ENCODE peak calls at places on chromosomes 11 and 22, in five cellular contexts. L, Q, P, V and M are unnamed samples.

GRCh38 chr11:19868871-19869270 is 156.2 kb downstream of the NAV2 start:
- DNase-seq in L (no peak), Q (no peak), P (no peak), V (no peak), M (no peak)

GRCh38 chr22:43101306-43101705 is 9.2 kb upstream of the BIK start:
- DNase-seq in L (no peak), Q (no peak), P (peak; percentile 72), V (no peak), M (no peak)

GRCh38 chr11:92843455-92843854 is 126.0 kb upstream of the MTNR1B start:
- DNase-seq in L (no peak), Q (no peak), P (no peak), V (no peak), M (no peak)

GRCh38 chr11:2582436-2582931 is 117.3 kb downstream of the KCNQ1OT1 start:
- DNase-seq in L (peak; percentile 1), Q (no peak), P (peak; percentile 8), V (no peak), M (peak; percentile 10)

GRCh38 chr11:6992026-6992425 is 28.1 kb downstream of the ZNF214 start:
- DNase-seq in L (no peak), Q (peak; percentile 23), P (no peak), V (no peak), M (no peak)

GRCh38 chr11:70207531-70208131 is 4.5 kb downstream of the FADD start:
- DNase-seq in L (no peak), Q (no peak), P (no peak), V (no peak), M (no peak)

GRCh38 chr22:42270178-42270511 is 308 bp downstream of the TCF20 start:
- DNase-seq in L (peak; percentile 34), Q (no peak), P (no peak), V (peak; percentile 76), M (no peak)

GRCh38 chr11:2528301-2529050 is 83.7 kb downstream of the KCNQ1 start:
- DNase-seq in L (no peak), Q (no peak), P (peak; percentile 6), V (peak; percentile 38), M (peak; percentile 14)

GRCh38 chr11:80855975-80856524 is 1415.2 kb upstream of the TENM4 start:
- DNase-seq in L (no peak), Q (peak; percentile 72), P (no peak), V (no peak), M (no peak)

GRCh38 chr11:29312817-29313216 is 704.0 kb downstream of the KCNA4 start:
- DNase-seq in L (no peak), Q (peak; percentile 78), P (no peak), V (no peak), M (no peak)

GRCh38 chr11:80379620-80380278 is 938.9 kb upstream of the TENM4 start:
- DNase-seq in L (no peak), Q (no peak), P (no peak), V (no peak), M (no peak)

GRCh38 chr11:47495856-47496217 is 46.9 kb upstream of the RAPSN start:
- DNase-seq in L (no peak), Q (no peak), P (no peak), V (no peak), M (no peak)
- TF ChIP-seq CTCF in L (no peak), Q (no peak), P (no peak), V (no peak), M (no peak)

GRCh38 chr11:102007567-102008437 is 39.4 kb upstream of the CFAP300 start:
- DNase-seq in L (peak; percentile 8), Q (peak; percentile 63), P (no peak), V (peak; percentile 85), M (no peak)
- TF ChIP-seq CTCF in L (peak; percentile 59), Q (peak; percentile 34), P (peak; percentile 48), V (peak; percentile 53), M (peak; percentile 78)

DNA sequence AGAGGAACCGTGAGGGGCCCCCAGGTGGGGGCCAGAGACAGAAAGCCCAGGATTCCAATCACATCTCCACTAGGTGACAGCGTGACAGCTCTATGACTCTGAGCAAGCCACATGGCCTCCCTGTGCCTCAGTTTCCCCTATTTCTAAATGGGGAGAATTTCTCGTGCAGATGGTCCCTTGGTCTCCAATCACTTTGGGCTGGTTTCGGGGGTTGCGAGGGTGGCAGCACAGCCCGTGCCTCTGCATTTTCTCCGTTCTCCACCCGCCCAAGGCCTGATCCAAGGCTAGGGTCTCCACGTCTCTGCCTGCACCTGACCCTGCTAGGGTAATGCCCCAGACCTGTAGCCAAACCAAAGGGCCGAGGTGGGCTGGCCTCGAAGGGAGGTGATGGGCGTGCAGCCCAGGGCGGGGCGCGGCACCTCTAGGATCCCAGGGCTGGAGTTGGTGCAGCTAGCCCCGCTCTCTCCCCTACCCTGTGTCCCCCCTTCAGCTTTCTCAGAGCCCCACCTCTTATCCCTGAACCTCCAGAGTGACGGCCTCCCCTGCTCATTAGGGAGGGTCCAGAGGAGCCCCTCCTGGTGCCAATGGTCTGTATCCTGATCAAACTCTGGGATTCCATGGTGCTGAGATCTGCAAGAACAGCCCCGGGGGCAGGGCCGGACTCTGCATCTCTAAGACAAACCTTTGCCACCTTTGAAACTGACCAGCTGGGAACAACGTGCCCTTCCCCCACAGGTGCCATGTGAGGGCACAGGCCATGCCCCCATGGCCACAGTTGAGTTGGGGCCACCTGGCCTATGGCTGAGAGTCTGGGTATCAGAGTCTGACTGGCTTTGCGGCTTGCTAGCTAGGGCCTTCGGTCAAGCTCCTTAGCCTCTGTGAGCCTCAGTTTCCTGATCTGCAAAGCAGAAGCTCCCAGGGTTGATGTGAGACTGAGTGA is 22.9 kb upstream of the CBX7 start:
- DNase-seq in L (no peak), Q (no peak), P (peak; percentile 20), V (no peak), M (no peak)
- TF ChIP-seq CTCF in L (no peak), Q (no peak), P (no peak), V (peak; percentile 9), M (no peak)

DNA sequence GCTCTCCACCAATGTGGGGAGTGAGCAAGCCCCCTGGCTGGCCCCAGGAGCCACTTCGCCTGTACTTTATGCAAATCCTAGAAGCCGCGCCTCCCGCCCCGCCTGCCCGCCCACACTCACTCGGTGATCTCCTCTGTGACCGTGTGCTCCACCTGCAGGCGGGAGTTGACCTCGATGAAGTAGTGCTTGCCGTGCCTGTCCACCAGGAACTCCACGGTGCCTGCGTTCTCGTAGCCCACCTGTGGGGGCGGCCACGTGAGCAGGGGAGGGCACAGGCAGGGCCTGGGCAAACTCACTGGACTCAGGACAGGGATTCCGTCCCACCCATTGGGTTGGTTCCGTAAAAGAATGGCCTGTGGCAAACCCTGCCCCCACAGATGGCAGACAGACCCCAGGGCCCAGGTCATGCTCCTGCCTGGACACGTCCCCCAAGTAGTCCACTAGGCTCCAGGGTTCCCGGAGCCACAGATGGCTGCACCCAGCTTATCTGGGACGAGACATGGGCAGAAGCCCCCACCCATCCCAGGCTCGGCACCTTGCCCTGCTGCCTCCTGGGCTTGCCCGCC is 11.9 kb downstream of the LRFN4 start:
- DNase-seq in L (peak; percentile 82), Q (no peak), P (no peak), V (peak; percentile 94), M (peak; percentile 47)
- TF ChIP-seq CTCF in L (peak; percentile 66), Q (no peak), P (no peak), V (peak; percentile 94), M (peak; percentile 32)